ENCODE peak calls at places on chromosomes 12 and 14, in four cellular contexts. F is WTC11, A is GM12878, S is HepG2. L is an unnamed sample.

GRCh38 chr14:85516239-85517112 is 13.5 kb upstream of the FLRT2 start:
- DNase-seq in F (no peak), A (no peak), S (no peak), L (no peak)

GRCh38 chr14:92665699-92666110 is 82.7 kb downstream of the LGMN start:
- DNase-seq in F (no peak), A (no peak), S (no peak), L (no peak)

GRCh38 chr12:53051058-53051880 is 1.4 kb downstream of the TNS2 start:
- DNase-seq in F (no peak), A (no peak), S (peak), L (no peak)

GRCh38 chr12:101648195-101648594 is 49.2 kb upstream of the CHPT1 start:
- DNase-seq in F (no peak), A (no peak), S (no peak), L (no peak)

GRCh38 chr12:8985213-8985612 is 4.1 kb upstream of the KLRG1 start:
- DNase-seq in F (no peak), A (no peak), S (no peak), L (no peak)

GRCh38 chr14:65462411-65462810 is 49.9 kb downstream of the FUT8 start:
- DNase-seq in F (no peak), A (peak), S (no peak), L (no peak)

GRCh38 chr12:4934651-4935050 is 24.9 kb downstream of the KCNA1 start:
- DNase-seq in F (no peak), A (no peak), S (no peak), L (no peak)

GRCh38 chr12:57726151-57726883 is 12.2 kb downstream of the AGAP2 start:
- DNase-seq in F (peak), A (no peak), S (peak), L (no peak)

GRCh38 chr12:23083267-23083666 is 458.3 kb downstream of the ETNK1 start:
- DNase-seq in F (no peak), A (no peak), S (no peak), L (no peak)

GRCh38 chr12:85424581-85425348 is 144.7 kb downstream of the ALX1 start:
- DNase-seq in F (peak), A (peak), S (peak), L (no peak)

GRCh38 chr12:65703176-65703575 is 121.1 kb upstream of the HMGA2 start:
- DNase-seq in F (no peak), A (no peak), S (no peak), L (no peak)

GRCh38 chr14:77622562-77622961 is 6.1 kb upstream of the SPTLC2 start:
- DNase-seq in F (no peak), A (no peak), S (no peak), L (no peak)

GRCh38 chr12:30450872-30451271 is 244.8 kb downstream of the IPO8 start:
- DNase-seq in F (no peak), A (no peak), S (no peak), L (peak)

GRCh38 chr14:56206576-56206975 is 88.4 kb downstream of the PELI2 start:
- DNase-seq in F (no peak), A (no peak), S (no peak), L (no peak)

DNA sequence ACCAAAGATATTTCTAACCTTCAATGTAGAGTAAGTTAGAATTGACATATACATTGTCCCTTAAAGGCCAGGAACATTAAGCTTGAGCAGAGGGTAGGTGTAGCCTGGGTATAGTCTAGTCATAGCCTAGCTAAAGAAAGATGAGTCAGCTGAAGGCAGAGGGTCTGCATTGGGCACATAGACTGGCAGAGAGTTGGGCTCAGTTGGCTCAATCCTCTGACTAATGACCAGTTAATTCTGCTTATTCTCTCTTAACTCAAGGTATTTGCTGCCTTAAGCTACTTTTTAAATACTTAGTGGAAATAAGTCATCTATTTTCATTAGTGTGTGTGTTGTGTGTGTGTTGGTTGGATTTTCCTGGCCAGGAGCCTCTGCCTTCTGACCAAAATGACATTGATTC is 467.1 kb downstream of the RAD51B start:
- DNase-seq in F (no peak), A (no peak), S (no peak), L (no peak)
- TF ChIP-seq TCF7 in F (no peak), A (no peak), S (no peak), L (no peak)

DNA sequence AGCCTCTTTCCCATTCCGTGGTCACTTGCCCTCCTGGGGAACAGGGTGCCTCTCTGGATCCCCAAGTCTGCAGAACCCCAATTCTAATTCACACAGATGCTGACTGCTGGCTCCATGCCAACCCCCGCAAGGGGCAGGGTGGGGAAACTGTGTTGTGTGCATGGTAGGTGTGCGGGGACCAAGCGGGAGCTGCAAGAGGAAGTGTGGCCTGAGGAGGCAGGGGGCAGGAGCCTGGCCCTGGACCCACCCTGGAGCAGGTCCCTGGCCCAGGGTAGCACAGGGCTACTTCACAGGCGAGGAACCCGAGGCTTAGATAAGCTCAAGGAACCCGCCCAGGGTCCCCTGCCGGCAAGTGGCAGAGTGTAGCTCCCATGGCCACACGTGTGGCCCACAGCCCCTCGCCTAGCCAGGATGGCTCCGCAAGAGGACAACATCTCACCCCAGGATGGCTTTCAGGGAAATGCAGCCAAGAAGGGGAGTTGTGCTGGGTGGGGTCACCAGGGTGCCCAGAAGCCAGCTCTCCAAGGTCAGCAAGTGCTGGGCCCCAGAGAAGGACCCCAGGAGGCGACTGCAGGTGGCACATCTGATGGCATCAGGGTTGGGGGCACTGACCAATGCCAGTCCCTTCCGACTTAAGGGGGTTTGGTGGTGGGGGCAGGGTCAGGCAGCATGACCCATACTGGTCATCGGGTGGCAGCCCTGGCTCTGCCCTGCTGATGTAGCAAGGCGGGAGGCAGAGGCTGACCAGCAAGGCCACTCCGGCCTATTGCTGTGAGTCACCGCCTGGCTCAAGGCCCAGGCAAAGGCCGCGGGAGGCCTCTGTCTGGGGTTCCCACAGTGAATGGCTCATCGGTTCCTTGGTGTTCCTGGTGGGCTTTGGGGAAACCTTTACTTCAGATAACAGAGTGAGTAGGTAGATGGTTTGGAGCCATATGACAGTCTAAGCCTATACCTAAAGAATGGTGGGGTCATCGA is 37.3 kb upstream of the EML1 start:
- DNase-seq in F (no peak), A (no peak), S (peak), L (no peak)
- TF ChIP-seq TCF7 in F (no peak), A (no peak), S (no peak), L (no peak)

GRCh38 chr12:69430942-69431603 is 39.1 kb upstream of the FRS2 start:
- DNase-seq in F (no peak), A (no peak), S (no peak), L (no peak)
- TF ChIP-seq TCF7 in F (no peak), A (no peak), S (no peak), L (no peak)

GRCh38 chr14:103859416-103860202 is 12.2 kb upstream of the PPP1R13B start:
- DNase-seq in F (no peak), A (no peak), S (no peak), L (no peak)

GRCh38 chr14:103863245-103863644 is 15.9 kb upstream of the PPP1R13B start:
- DNase-seq in F (no peak), A (no peak), S (no peak), L (no peak)

GRCh38 chr14:103858063-103858820 is 10.9 kb upstream of the PPP1R13B start:
- DNase-seq in F (no peak), A (no peak), S (no peak), L (no peak)

GRCh38 chr14:103861413-103862392 is 14.3 kb upstream of the PPP1R13B start:
- DNase-seq in F (no peak), A (no peak), S (no peak), L (no peak)

DNA sequence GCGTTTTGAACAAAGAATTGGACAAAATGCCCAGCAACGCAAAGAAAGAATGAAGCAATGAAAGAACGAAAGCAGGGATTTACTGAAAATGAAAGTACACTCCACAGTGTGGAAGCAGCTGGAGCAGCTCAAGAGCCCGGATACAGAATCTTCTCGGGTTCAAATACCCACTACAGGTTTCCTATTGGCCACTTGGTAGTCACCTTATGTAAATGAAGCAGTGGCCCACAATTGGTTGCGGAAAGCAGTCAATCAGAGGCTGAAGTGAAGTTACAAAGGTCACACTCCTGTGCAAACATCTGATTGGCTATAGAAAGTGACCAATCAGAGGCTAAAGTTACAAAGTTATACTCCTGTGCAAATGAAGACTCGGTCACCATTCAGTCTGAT is 15.0 kb upstream of the PPP1R13B start:
- DNase-seq in F (no peak), A (no peak), S (peak), L (no peak)
- TF ChIP-seq TCF7 in F (no peak), A (no peak), S (no peak), L (no peak)

GRCh38 chr12:46303039-46303666 is 34.3 kb upstream of the SLC38A1 start:
- DNase-seq in F (peak), A (peak), S (peak), L (peak)

GRCh38 chr12:46299846-46300245 is 31.0 kb upstream of the SLC38A1 start:
- DNase-seq in F (no peak), A (no peak), S (no peak), L (no peak)

GRCh38 chr12:46300906-46301305 is 32.1 kb upstream of the SLC38A1 start:
- DNase-seq in F (no peak), A (no peak), S (no peak), L (no peak)

GRCh38 chr12:46304080-46304479 is 35.2 kb upstream of the SLC38A1 start:
- DNase-seq in F (no peak), A (no peak), S (no peak), L (no peak)
- TF ChIP-seq TCF7 in F (no peak), A (no peak), S (no peak), L (no peak)

GRCh38 chr12:6778571-6779550 is 6.5 kb downstream of the LAG3 start:
- DNase-seq in F (peak), A (peak), S (peak), L (peak)
- TF ChIP-seq TCF7 in F (no peak), A (no peak), S (no peak), L (no peak)

DNA sequence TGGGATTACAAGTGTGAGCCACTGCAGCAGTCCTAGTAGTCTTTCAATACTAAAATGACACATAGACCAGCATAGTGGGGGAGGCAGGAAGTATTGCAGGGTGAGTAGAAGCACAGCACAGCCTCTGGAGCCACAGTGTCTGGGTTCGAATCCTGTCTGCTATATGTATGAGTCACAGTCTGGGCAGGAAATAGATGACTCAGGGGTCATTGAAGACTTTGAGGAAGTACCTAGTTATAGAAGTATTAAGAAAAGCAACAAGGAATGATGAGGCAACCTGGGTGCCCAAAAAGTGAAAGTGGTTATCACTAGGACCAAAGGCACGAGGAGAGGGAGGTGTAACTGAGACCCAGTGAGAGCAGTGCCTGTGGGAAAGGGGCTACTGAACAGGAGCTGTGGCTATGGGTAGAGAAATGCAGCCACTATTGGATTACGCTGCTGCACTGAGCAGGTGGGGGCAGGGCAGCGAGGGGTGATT is 124.0 kb downstream of the PDE3A start:
- DNase-seq in F (no peak), A (peak), S (no peak), L (no peak)
- TF ChIP-seq TCF7 in F (no peak), A (no peak), S (no peak), L (no peak)

GRCh38 chr12:80807640-80808288 is 91.1 kb downstream of the MYF5 start:
- DNase-seq in F (no peak), A (peak), S (peak), L (no peak)
- TF ChIP-seq TCF7 in F (no peak), A (no peak), S (no peak), L (no peak)

DNA sequence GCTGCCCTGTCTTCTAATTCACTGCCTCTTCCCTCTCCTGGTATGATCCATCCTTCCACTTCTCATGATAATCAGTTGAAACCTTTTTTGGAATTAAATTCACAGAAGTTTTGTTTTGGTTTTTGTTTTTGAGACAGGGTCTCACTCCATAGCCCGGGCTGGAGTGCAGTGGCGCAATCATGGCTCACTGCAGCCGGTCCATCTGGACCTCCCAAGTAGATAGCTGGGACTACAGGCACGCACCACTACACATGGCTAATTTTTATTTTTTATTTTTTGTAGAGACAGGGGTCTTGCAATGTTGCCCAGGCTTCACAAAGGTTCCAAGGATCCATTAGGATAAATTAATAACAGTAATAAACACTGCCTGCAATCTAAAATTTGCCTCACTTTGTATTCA is 164.3 kb downstream of the PRKCH start:
- DNase-seq in F (no peak), A (no peak), S (no peak), L (no peak)
- TF ChIP-seq TCF7 in F (no peak), A (no peak), S (no peak), L (no peak)

L was measured in K562.